ENCODE peak calls at places on chromosomes 5 and 9, in ten cellular contexts. G, H, Y, A, J, N, D, M, B and I are unnamed samples.

GRCh38 chr5:141881886-141882285 is 3.7 kb upstream of the PCDH1 start:
- DNase-seq in D (no peak), H (no peak), Y (no peak), A (no peak), J (no peak), G (no peak), M (no peak), N (no peak), B (no peak), I (no peak)

GRCh38 chr5:73901455-73901854 is 275.5 kb downstream of the ARHGEF28 start:
- DNase-seq in D (peak; percentile 61), A (no peak), J (no peak), B (no peak), G (no peak), H (no peak), M (no peak), Y (no peak), N (no peak), I (no peak)

GRCh38 chr9:92723299-92723625 is 41.4 kb downstream of the BICD2 start:
- DNase-seq in D (no peak), M (no peak), B (no peak), A (no peak), Y (peak; percentile 73), G (peak; percentile 39), J (no peak), H (peak; percentile 89), N (no peak), I (no peak)

GRCh38 chr9:13083973-13084528 is 195.4 kb downstream of the MPDZ start:
- DNase-seq in M (no peak), J (peak; percentile 26), G (peak; percentile 75), N (no peak), A (no peak), Y (no peak), D (no peak), H (no peak), B (no peak), I (no peak)

GRCh38 chr5:67699560-67699959 is 503.0 kb upstream of the CD180 start:
- DNase-seq in N (no peak), A (no peak), G (no peak), H (no peak), J (no peak), B (no peak), Y (no peak), D (no peak), M (no peak), I (no peak)

GRCh38 chr5:163269624-163270023 is 167.8 kb upstream of the CCNG1 start:
- DNase-seq in H (no peak), A (no peak), N (no peak), Y (no peak), G (no peak), D (peak; percentile 11), J (no peak), M (no peak), B (no peak), I (no peak)

GRCh38 chr9:37174247-37174646 is 53.9 kb downstream of the ZCCHC7 start:
- DNase-seq in A (no peak), D (no peak), B (no peak), H (no peak), J (peak; percentile 7), N (no peak), M (no peak), Y (no peak), G (peak; percentile 66), I (no peak)

GRCh38 chr9:88991066-88992030 is at the start of gene S1PR3:
- DNase-seq in Y (peak; percentile 16), B (no peak), A (no peak), G (peak; percentile 70), J (no peak), H (no peak), M (peak; percentile 22), N (no peak), D (no peak), I (no peak)